ENCODE peak calls at places on chromosomes 4 and X, in four cellular contexts. V is bronchial epithelial cell, K is AG09309, Y is heart right ventricle. X is an unnamed sample.

GRCh38 chr4:118033148-118034060 is 882 bp upstream of the NDST3 start:
- DNase-seq in V (peak), K (no peak), Y (peak), X (peak)

GRCh38 chr4:25100156-25100555 is 60.1 kb downstream of the SEPSECS start:
- DNase-seq in V (no peak), K (no peak), Y (no peak), X (no peak)

GRCh38 chr4:1521821-1522361 is 115.6 kb upstream of the NKX1-1 start:
- DNase-seq in V (no peak), K (no peak), Y (peak), X (no peak)

GRCh38 chrX:85037114-85037513 is 33.4 kb downstream of the APOOL start:
- DNase-seq in V (peak), K (no peak), Y (no peak), X (no peak)

GRCh38 chrX:135543924-135544323 is 23.5 kb downstream of the INTS6L start:
- DNase-seq in V (no peak), K (no peak), Y (no peak), X (no peak)

GRCh38 chr4:128371004-128371777 is 83.6 kb upstream of the PGRMC2 start:
- DNase-seq in V (peak), K (no peak), Y (no peak), X (no peak)

GRCh38 chr4:88725143-88725542 is 27.5 kb upstream of the NAP1L5 start:
- DNase-seq in V (no peak), K (no peak), Y (no peak), X (no peak)

GRCh38 chr4:5863461-5864113 is 29.3 kb downstream of the CRMP1 start:
- DNase-seq in V (peak), K (peak), Y (no peak), X (peak)

GRCh38 chr4:33162122-33162521 is 2442.0 kb downstream of the PCDH7 start:
- DNase-seq in V (no peak), K (no peak), Y (no peak), X (no peak)

GRCh38 chr4:25807101-25807728 is 55.6 kb downstream of the SEL1L3 start:
- DNase-seq in V (no peak), K (no peak), Y (no peak), X (no peak)

GRCh38 chr4:121791481-121791880 is 9.6 kb upstream of the EXOSC9 start:
- DNase-seq in V (no peak), K (peak), Y (no peak), X (peak)

GRCh38 chr4:98802673-98803286 is 126.2 kb downstream of the EIF4E start:
- DNase-seq in V (peak), K (no peak), Y (no peak), X (no peak)

GRCh38 chr4:54525602-54526001 is 132.2 kb upstream of the KIT start:
- DNase-seq in V (peak), K (peak), Y (no peak), X (peak)

GRCh38 chr4:1592179-1593037 is 91.7 kb downstream of the FAM53A start:
- DNase-seq in V (no peak), K (no peak), Y (peak), X (no peak)

GRCh38 chr4:124970011-124970410 is 257.5 kb upstream of the ANKRD50 start:
- DNase-seq in V (peak), K (peak), Y (no peak), X (peak)

GRCh38 chr4:2408401-2408958 is 10.0 kb downstream of the ZFYVE28 start:
- DNase-seq in V (no peak), K (no peak), Y (no peak), X (no peak)

GRCh38 chr4:185128272-185129119 is 14.6 kb upstream of the SLC25A4 start:
- DNase-seq in V (peak), K (no peak), Y (peak), X (no peak)

GRCh38 chr4:185122681-185123345 is 20.3 kb upstream of the SLC25A4 start:
- DNase-seq in V (no peak), K (no peak), Y (no peak), X (no peak)

GRCh38 chr4:185123479-185123878 is 19.6 kb upstream of the SLC25A4 start:
- DNase-seq in V (no peak), K (no peak), Y (no peak), X (no peak)

GRCh38 chr4:185127021-185127925 is 15.8 kb upstream of the SLC25A4 start:
- DNase-seq in V (no peak), K (no peak), Y (peak), X (no peak)
- H3K4me3 ChIP-seq in V (peak), K (peak), Y (peak), X (peak)

DNA sequence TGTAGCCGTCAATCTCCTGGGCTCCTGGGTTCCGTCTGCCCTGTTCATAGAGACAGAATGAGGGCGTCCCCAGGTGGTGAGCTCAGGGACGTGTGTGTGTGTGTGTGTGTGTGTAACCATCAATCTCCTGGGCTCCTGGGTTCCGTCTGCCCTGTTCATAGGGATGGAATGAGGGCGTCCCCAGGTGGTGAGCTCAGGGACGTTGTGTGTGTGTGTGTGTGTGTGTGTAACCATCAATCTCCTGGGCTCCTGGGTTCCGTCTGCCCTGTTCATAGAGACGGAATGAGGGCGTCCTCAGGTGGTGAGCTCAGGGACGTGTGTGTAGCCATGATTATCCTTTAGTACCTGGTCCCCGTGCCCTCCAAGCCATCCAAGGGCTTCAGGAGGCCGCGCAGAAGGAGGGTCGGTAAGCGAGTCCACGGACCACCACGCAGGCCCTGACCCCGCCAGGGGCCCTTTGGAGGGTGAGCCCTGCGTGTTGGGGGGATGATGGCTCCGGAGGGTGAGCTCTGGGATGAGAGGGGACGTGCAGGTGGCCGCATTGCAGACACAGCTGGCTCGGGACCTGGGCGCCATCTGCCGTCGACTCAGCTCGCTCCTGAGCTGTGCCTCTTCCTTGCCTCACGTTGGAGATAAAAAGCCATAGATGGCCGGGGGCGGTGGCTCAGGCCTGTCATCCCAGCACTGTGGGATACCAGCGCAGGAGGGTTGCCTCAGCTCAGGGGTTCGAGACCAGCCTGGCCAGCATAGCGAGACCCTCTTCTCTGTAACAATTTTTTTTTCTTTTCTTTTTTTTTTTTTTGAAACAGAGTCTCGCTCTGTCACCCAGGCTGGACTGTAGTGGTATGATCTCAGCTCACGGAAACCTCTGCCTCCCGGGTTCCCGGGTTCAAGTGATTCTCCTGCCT is 5.4 kb upstream of the GTPBP6 start:
- DNase-seq in V (peak), K (no peak), Y (no peak), X (peak)
- TF ChIP-seq CTCF in V (peak), K (peak), Y (no peak), X (no peak)

GRCh38 chrX:73851014-73852009 is 288.3 kb downstream of the CHIC1 start:
- DNase-seq in V (no peak), K (peak), Y (no peak), X (peak)
- H3K4me3 ChIP-seq in V (no peak), K (peak), Y (no peak), X (peak)

DNA sequence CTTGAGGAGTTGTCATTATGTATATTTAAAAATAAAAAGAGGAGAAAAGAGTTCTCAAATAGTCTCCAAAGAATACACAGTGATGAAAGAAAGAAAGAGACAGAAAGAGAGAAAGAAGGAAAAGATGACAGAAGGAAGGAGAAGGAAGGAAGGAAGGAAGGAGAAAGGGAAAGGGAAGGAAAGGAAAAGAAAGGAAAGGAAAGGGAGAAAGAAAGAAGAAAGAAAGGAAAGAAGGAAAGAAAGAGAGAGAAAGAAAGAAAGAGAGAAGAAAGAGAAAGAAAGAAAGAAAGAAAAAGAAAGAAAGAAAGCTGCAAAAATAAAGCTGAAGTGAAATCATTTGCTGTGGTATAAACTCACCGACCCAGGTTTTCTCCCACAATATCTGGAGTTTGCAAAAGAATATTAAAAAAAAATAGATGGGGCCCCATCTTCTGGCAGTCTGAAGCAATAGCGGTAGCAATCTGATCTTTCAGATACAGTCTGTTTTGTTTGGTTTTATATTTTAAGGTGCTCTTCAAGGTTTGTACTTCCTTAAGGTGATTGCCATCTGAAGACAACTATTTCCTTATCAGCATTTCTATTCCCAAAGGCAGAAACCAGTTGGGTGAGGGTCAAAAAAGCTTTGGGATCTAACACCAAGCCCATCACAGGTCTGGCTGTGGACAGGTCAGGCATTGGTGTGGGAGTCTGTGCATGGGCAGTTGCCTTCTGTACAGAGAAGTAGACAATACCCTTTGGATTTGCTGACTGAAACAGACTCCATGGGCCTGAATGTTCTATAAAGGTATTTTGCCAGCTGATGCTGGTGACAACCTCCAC is 160.4 kb downstream of the CPEB2 start:
- DNase-seq in V (peak), K (no peak), Y (no peak), X (peak)
- TF ChIP-seq CTCF in V (peak), K (peak), Y (peak), X (peak)

GRCh38 chr4:102317459-102317858 is 27.8 kb downstream of the SLC39A8 start:
- DNase-seq in V (no peak), K (no peak), Y (no peak), X (no peak)
- H3K4me3 ChIP-seq in V (no peak), K (no peak), Y (no peak), X (no peak)

GRCh38 chr4:39114436-39114835 is 52.4 kb downstream of the KLHL5 start:
- DNase-seq in V (no peak), K (no peak), Y (no peak), X (no peak)
- TF ChIP-seq CTCF in V (no peak), K (no peak), Y (no peak), X (no peak)

X was measured in astrocyte of the cerebellum.